ENCODE peak calls at places on chromosome 20, in seven cellular contexts. C is endothelial cell, F is H1, G is kidney, L is tibial nerve, E is astrocyte of the cerebellum, Q is A549. H is an unnamed sample.

GRCh38 chr20:52033313-52033712 is 158.3 kb downstream of the ZFP64 start:
- DNase-seq in F (no peak), L (no peak), Q (no peak), E (no peak), C (no peak), G (no peak), H (no peak)

GRCh38 chr20:44646023-44646640 is 5.4 kb downstream of the ADA start:
- DNase-seq in C (no peak), F (no peak), E (no peak), L (no peak), G (peak; percentile 61), Q (no peak), H (no peak)

GRCh38 chr20:10261702-10262101 is 43.1 kb downstream of the SNAP25 start:
- DNase-seq in C (no peak), G (no peak), Q (no peak), E (no peak), L (no peak), F (no peak), H (no peak)

GRCh38 chr20:35578469-35578868 is 36.6 kb downstream of the ERGIC3 start:
- DNase-seq in Q (no peak), E (no peak), C (no peak), F (no peak), L (no peak), G (peak; percentile 36), H (no peak)

GRCh38 chr20:5078399-5078958 is 41.3 kb downstream of the PCNA start:
- DNase-seq in Q (peak; percentile 60), G (no peak), L (peak; percentile 50), C (no peak), F (no peak), E (no peak), H (no peak)

GRCh38 chr20:36214684-36215256 is 21.5 kb upstream of the AAR2 start:
- DNase-seq in E (no peak), G (no peak), L (no peak), F (no peak), C (no peak), Q (peak; percentile 54), H (no peak)

GRCh38 chr20:37849169-37849568 is 53.8 kb upstream of the VSTM2L start:
- DNase-seq in G (no peak), L (no peak), F (no peak), Q (no peak), E (no peak), C (no peak), H (no peak)

GRCh38 chr20:22524393-22525015 is 59.9 kb downstream of the FOXA2 start:
- DNase-seq in G (no peak), C (no peak), E (no peak), Q (no peak), L (no peak), F (peak; percentile 11), H (no peak)

GRCh38 chr20:47664068-47664437 is 121.2 kb downstream of the SULF2 start:
- DNase-seq in F (no peak), Q (no peak), E (no peak), G (no peak), L (no peak), C (no peak), H (no peak)
- TF ChIP-seq CTCF in F (no peak), Q (no peak), E (no peak), G (no peak), L (no peak), C (no peak), H (no peak)

DNA sequence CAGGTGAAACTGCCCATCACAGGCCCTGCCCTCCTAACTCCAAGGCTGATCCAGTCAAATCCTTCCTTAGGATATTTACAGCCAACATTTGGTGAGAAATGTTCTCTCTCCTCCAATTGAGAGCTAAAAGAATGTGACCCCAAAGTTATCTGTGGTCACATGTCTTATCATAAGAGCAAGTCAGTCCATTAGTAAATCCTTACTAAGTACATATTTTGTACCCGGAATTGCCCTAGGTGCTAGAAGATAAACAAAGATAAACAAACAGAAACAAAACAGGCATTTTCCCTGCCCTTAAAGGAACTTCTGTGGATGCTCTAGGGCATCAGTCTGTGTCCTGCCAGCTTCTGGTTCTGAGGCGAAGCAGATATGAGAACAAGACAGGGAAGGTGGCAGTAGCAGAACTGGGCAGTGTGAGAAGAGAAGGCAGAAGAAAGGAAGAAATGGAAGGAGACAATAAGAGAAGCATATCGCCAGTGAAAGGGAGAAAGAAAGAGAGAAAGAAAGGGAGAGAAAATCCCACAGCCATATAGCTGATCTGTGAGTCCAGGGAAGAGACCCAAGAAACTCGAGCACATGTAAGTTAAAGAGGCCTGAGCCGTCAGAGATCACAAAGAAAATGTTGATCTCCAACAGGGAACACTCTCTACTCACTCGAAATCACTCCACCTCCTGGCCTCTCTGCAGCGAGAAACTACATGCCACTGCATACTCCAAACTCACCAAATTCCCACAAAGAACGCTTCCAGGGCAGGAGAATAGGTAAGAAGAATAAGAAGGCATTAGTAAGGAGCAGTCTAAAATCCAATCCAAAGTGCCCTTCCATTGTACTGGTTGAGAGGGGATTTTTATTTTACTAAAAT is 41.7 kb downstream of the CDK5RAP1 start:
- DNase-seq in L (no peak), C (no peak), F (no peak), G (no peak), Q (no peak), E (no peak), H (peak; percentile 30)
- TF ChIP-seq CTCF in L (no peak), C (no peak), F (no peak), G (no peak), Q (no peak), E (no peak), H (peak; percentile 3)

GRCh38 chr20:58880994-58881752 is 28.7 kb downstream of the GNAS start:
- DNase-seq in G (no peak), E (no peak), C (no peak), F (no peak), Q (no peak), L (no peak), H (no peak)
- TF ChIP-seq CTCF in G (no peak), E (no peak), C (peak; percentile 53), F (peak; percentile 30), Q (peak; percentile 29), L (no peak), H (peak; percentile 17)

GRCh38 chr20:13900506-13900905 is 89.9 kb downstream of the SEL1L2 start:
- DNase-seq in F (no peak), Q (no peak), C (no peak), E (no peak), L (no peak), G (no peak), H (no peak)

DNA sequence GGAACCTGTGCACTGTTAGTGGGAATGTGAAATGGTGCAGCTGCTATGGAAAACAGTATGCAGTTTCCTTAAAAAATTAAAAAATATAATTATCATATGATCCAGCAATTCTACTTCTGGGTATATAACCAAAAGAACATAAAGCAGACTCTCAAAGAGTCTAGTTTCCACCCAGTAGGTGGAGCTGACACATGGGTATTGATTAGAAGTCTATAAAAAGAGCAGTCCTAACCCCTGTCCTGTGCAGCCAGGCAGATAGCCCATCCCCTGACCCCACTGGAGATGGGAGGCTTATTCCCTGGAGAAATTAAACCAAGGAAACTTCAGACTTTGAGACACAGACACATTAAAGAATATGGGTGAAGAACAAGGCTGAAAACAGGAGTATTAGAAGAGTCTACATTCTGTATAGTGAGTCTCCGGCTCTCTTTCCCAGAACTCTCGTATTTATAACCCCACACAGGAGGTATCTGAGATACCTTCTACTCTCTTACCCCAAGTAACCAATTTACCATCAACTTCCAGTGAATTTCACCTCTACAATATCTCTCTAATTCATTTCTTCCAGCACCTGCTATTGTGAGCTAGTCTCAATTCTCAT is 92.3 kb downstream of the SEL1L2 start:
- DNase-seq in G (no peak), L (no peak), Q (no peak), E (no peak), F (no peak), C (no peak), H (no peak)
- TF ChIP-seq CTCF in G (no peak), L (no peak), Q (no peak), E (no peak), F (no peak), C (no peak), H (peak; percentile 20)

DNA sequence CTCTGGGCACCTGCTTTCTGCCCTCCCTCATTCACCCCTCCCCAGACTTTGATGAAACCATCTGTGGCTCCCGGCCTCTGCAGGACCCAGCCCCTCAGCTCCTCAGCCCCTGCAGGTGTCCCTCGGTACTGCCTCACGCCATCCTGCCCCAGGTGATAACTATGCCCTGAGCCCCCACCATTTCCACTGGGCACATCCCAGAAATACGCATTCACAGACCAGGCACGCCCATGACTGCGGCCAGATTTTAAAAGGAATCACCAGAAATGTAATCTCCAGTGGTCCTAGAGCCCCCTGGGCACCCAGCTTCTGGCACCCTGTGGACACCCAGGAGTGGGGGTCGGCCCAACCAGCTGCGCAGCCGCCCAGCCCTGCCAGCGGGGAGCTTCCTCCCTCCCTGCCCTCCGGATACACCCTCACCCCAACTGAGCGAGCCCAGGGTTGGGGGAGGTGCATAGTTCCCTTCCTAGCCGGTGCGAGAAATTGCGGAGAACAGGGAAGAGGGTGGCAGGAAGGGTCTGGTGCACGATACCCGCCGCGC is 585 bp upstream of the NTSR1 start:
- DNase-seq in E (no peak), C (peak; percentile 50), Q (peak; percentile 68), G (no peak), L (no peak), F (peak; percentile 86), H (no peak)
- TF ChIP-seq CTCF in E (peak; percentile 42), C (peak; percentile 59), Q (no peak), G (no peak), L (no peak), F (peak; percentile 65), H (peak; percentile 36)

H was measured in retinal pigment epithelial cell.